ENCODE peak calls at places on chromosome 13, in four cellular contexts. One of them, this sample, is unnamed.

GRCh38 chr13:95588721-95589120 is 36.2 kb downstream of the CLDN10 start:
- DNase-seq in brain microvascular endothelial cell: no peak
- DNase-seq in IMR-90: peak; percentile 60
- DNase-seq in RWPE1: no peak
- DNase-seq in this sample: peak; percentile 63

GRCh38 chr13:59873856-59874255 is 289.9 kb downstream of the DIAPH3 start:
- DNase-seq in RWPE1: no peak
- DNase-seq in IMR-90: no peak
- DNase-seq in brain microvascular endothelial cell: no peak
- DNase-seq in this sample: no peak

GRCh38 chr13:67223742-67224141 is 6.4 kb downstream of the PCDH9 start:
- DNase-seq in IMR-90: peak; percentile 32
- DNase-seq in brain microvascular endothelial cell: no peak
- DNase-seq in RWPE1: no peak
- DNase-seq in this sample: no peak

GRCh38 chr13:111407381-111408131 is 87.1 kb downstream of the TEX29 start:
- DNase-seq in brain microvascular endothelial cell: no peak
- DNase-seq in RWPE1: no peak
- DNase-seq in IMR-90: no peak
- DNase-seq in this sample: no peak

GRCh38 chr13:47216176-47216822 is 319.4 kb upstream of the HTR2A start:
- DNase-seq in IMR-90: peak; percentile 57
- DNase-seq in RWPE1: peak; percentile 49
- DNase-seq in brain microvascular endothelial cell: no peak
- DNase-seq in this sample: peak; percentile 43

GRCh38 chr13:98466634-98467236 is 110.2 kb downstream of the STK24 start:
- DNase-seq in IMR-90: peak; percentile 55
- DNase-seq in RWPE1: peak; percentile 42
- DNase-seq in brain microvascular endothelial cell: peak; percentile 81
- DNase-seq in this sample: peak; percentile 50

GRCh38 chr13:78657699-78658629 is 991 bp downstream of the OBI1 start:
- DNase-seq in RWPE1: peak; percentile 36
- DNase-seq in brain microvascular endothelial cell: no peak
- DNase-seq in IMR-90: peak; percentile 8
- DNase-seq in this sample: peak; percentile 48

GRCh38 chr13:77503398-77503797 is 32.1 kb upstream of the SCEL start:
- DNase-seq in RWPE1: no peak
- DNase-seq in IMR-90: no peak
- DNase-seq in brain microvascular endothelial cell: no peak
- DNase-seq in this sample: no peak

GRCh38 chr13:38979891-38980627 is 10.6 kb downstream of the STOML3 start:
- DNase-seq in brain microvascular endothelial cell: no peak
- DNase-seq in RWPE1: no peak
- DNase-seq in IMR-90: no peak
- DNase-seq in this sample: no peak

GRCh38 chr13:113977976-113978375 is 4.1 kb upstream of the C13orf46 start:
- DNase-seq in brain microvascular endothelial cell: no peak
- DNase-seq in RWPE1: no peak
- DNase-seq in IMR-90: no peak
- DNase-seq in this sample: no peak

GRCh38 chr13:47708386-47708785 is 292.7 kb downstream of the SUCLA2 start:
- DNase-seq in brain microvascular endothelial cell: peak; percentile 55
- DNase-seq in RWPE1: peak; percentile 52
- DNase-seq in IMR-90: peak; percentile 49
- DNase-seq in this sample: peak; percentile 77

GRCh38 chr13:37646531-37646930 is 48.0 kb upstream of the POSTN start:
- DNase-seq in RWPE1: no peak
- DNase-seq in IMR-90: no peak
- DNase-seq in brain microvascular endothelial cell: no peak
- DNase-seq in this sample: no peak

GRCh38 chr13:98847780-98848179 is 95.3 kb upstream of the SLC15A1 start:
- DNase-seq in IMR-90: no peak
- DNase-seq in RWPE1: no peak
- DNase-seq in brain microvascular endothelial cell: no peak
- DNase-seq in this sample: no peak

GRCh38 chr13:60431108-60431700 is 34.2 kb downstream of the TDRD3 start:
- DNase-seq in IMR-90: peak; percentile 72
- DNase-seq in RWPE1: peak; percentile 36
- DNase-seq in brain microvascular endothelial cell: peak; percentile 26
- DNase-seq in this sample: peak; percentile 55

GRCh38 chr13:98542568-98543379 is 34.1 kb downstream of the STK24 start:
- DNase-seq in IMR-90: no peak
- DNase-seq in brain microvascular endothelial cell: no peak
- DNase-seq in RWPE1: no peak
- DNase-seq in this sample: no peak

GRCh38 chr13:91045351-91046034 is 302.0 kb upstream of the MIR17HG start:
- DNase-seq in RWPE1: no peak
- DNase-seq in IMR-90: no peak
- DNase-seq in brain microvascular endothelial cell: no peak
- DNase-seq in this sample: peak; percentile 36

GRCh38 chr13:98571955-98572662 is 4.8 kb downstream of the STK24 start:
- DNase-seq in IMR-90: peak; percentile 47
- DNase-seq in RWPE1: no peak
- DNase-seq in brain microvascular endothelial cell: no peak
- DNase-seq in this sample: peak; percentile 54

GRCh38 chr13:75838366-75839017 is 202.4 kb downstream of the LMO7 start:
- DNase-seq in IMR-90: no peak
- DNase-seq in brain microvascular endothelial cell: no peak
- DNase-seq in RWPE1: no peak
- DNase-seq in this sample: no peak

GRCh38 chr13:71865858-71866172 is 1.2 kb downstream of the DACH1 start:
- DNase-seq in RWPE1: no peak
- DNase-seq in IMR-90: no peak
- DNase-seq in brain microvascular endothelial cell: no peak
- DNase-seq in this sample: no peak

GRCh38 chr13:33537691-33538090 is 252.1 kb upstream of the STARD13 start:
- DNase-seq in IMR-90: no peak
- DNase-seq in brain microvascular endothelial cell: no peak
- DNase-seq in RWPE1: no peak
- DNase-seq in this sample: no peak

GRCh38 chr13:37385248-37385647 is 213.3 kb downstream of the POSTN start:
- DNase-seq in brain microvascular endothelial cell: no peak
- DNase-seq in RWPE1: no peak
- DNase-seq in IMR-90: no peak
- DNase-seq in this sample: no peak

GRCh38 chr13:20525144-20525600 is 485 bp downstream of the CRYL1 start:
- DNase-seq in brain microvascular endothelial cell: no peak
- DNase-seq in IMR-90: no peak
- DNase-seq in RWPE1: no peak
- DNase-seq in this sample: peak; percentile 16

GRCh38 chr13:39942901-39943273 is 287.4 kb downstream of the COG6 start:
- DNase-seq in RWPE1: peak; percentile 79
- DNase-seq in IMR-90: peak; percentile 57
- DNase-seq in brain microvascular endothelial cell: peak; percentile 86
- DNase-seq in this sample: peak; percentile 95

GRCh38 chr13:111604087-111604486 is 283.6 kb downstream of the TEX29 start:
- DNase-seq in RWPE1: no peak
- DNase-seq in IMR-90: no peak
- DNase-seq in brain microvascular endothelial cell: no peak
- DNase-seq in this sample: no peak

GRCh38 chr13:67299731-67300130 is 69.6 kb upstream of the PCDH9 start:
- DNase-seq in IMR-90: peak; percentile 38
- DNase-seq in RWPE1: no peak
- DNase-seq in brain microvascular endothelial cell: peak; percentile 21
- DNase-seq in this sample: no peak

DNA sequence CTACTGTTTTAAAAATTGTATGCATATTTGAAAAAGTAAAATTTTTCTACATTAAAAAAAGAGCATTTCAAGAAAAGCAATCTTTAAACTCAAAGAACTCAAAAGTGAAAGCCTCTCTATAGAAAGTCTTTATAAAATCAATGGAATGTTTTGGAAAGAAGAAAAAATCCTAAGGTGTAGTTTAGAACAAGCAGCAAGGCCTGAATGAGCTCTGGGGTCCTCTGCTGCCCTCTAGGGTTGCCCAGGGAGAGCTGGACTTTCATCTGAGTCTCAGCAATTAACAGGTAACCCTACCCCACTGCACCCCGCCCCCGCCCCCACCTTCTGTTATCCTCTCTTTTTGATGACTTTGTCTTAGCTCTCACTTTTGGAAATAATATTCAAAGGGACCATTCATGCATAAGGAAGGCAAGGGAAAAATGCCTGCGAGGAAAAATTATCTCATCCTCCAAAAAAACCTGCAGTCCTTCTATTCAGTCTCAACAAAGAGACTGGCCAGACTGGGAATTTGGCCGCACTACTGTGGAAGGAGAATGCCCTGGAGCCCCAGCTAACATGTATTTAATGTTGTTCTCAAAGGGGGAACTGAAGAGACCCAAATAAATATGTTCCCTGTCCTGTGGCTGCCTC is 24.1 kb downstream of the SLC25A30 start:
- DNase-seq in RWPE1: peak; percentile 80
- DNase-seq in IMR-90: peak; percentile 54
- DNase-seq in brain microvascular endothelial cell: no peak
- DNase-seq in this sample: peak; percentile 74
- TF ChIP-seq CTCF in RWPE1: peak; percentile 88
- TF ChIP-seq CTCF in IMR-90: peak; percentile 59
- TF ChIP-seq CTCF in brain microvascular endothelial cell: peak; percentile 83
- TF ChIP-seq CTCF in this sample: peak; percentile 71

GRCh38 chr13:36130542-36131214 is 504 bp downstream of the DCLK1 start:
- DNase-seq in brain microvascular endothelial cell: no peak
- DNase-seq in IMR-90: no peak
- DNase-seq in RWPE1: peak; percentile 16
- DNase-seq in this sample: peak; percentile 9
- TF ChIP-seq CTCF in brain microvascular endothelial cell: no peak
- TF ChIP-seq CTCF in IMR-90: no peak
- TF ChIP-seq CTCF in RWPE1: no peak
- TF ChIP-seq CTCF in this sample: no peak

DNA sequence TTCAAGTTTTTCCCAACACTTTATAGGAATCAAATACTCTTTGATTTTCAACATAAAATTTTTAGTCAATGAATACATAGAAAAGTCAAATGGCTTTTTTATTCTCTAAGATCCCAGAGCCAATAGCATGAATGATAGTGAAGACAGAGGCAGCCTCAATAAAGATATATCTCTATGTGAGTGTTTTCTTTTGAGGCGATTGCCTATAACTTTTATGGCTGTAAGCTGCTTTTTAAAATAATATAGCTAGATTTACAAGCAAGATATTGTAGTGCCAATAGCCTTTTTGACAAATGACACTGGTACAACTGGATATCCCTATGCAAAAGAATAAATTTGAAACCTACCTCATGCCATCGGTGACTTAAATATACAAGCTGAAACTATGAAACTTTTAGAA is 1705.2 kb upstream of the PCDH20 start:
- DNase-seq in brain microvascular endothelial cell: no peak
- DNase-seq in RWPE1: no peak
- DNase-seq in IMR-90: no peak
- DNase-seq in this sample: no peak
- TF ChIP-seq CTCF in brain microvascular endothelial cell: no peak
- TF ChIP-seq CTCF in RWPE1: no peak
- TF ChIP-seq CTCF in IMR-90: no peak
- TF ChIP-seq CTCF in this sample: no peak

GRCh38 chr13:30808600-30808999 is 73.3 kb downstream of the ALOX5AP start:
- DNase-seq in IMR-90: no peak
- DNase-seq in RWPE1: no peak
- DNase-seq in brain microvascular endothelial cell: no peak
- DNase-seq in this sample: no peak
- TF ChIP-seq CTCF in IMR-90: no peak
- TF ChIP-seq CTCF in RWPE1: no peak
- TF ChIP-seq CTCF in brain microvascular endothelial cell: peak; percentile 18
- TF ChIP-seq CTCF in this sample: no peak

GRCh38 chr13:106550570-106551135 is 15.2 kb upstream of the EFNB2 start:
- DNase-seq in IMR-90: no peak
- DNase-seq in RWPE1: no peak
- DNase-seq in brain microvascular endothelial cell: no peak
- DNase-seq in this sample: no peak
- TF ChIP-seq CTCF in IMR-90: no peak
- TF ChIP-seq CTCF in RWPE1: no peak
- TF ChIP-seq CTCF in brain microvascular endothelial cell: no peak
- TF ChIP-seq CTCF in this sample: no peak

GRCh38 chr13:106688940-106689339 is 121.0 kb upstream of the ARGLU1 start:
- DNase-seq in IMR-90: no peak
- DNase-seq in brain microvascular endothelial cell: no peak
- DNase-seq in RWPE1: no peak
- DNase-seq in this sample: no peak
- TF ChIP-seq CTCF in IMR-90: no peak
- TF ChIP-seq CTCF in brain microvascular endothelial cell: no peak
- TF ChIP-seq CTCF in RWPE1: no peak
- TF ChIP-seq CTCF in this sample: no peak

GRCh38 chr13:23683084-23683483 is 112.9 kb downstream of the TNFRSF19 start:
- DNase-seq in IMR-90: no peak
- DNase-seq in RWPE1: no peak
- DNase-seq in brain microvascular endothelial cell: no peak
- DNase-seq in this sample: no peak
- TF ChIP-seq CTCF in IMR-90: no peak
- TF ChIP-seq CTCF in RWPE1: no peak
- TF ChIP-seq CTCF in brain microvascular endothelial cell: no peak
- TF ChIP-seq CTCF in this sample: no peak

GRCh38 chr13:49248433-49249002 is 793 bp downstream of the CDADC1 start:
- DNase-seq in IMR-90: peak; percentile 29
- DNase-seq in RWPE1: peak; percentile 19
- DNase-seq in brain microvascular endothelial cell: peak; percentile 6
- DNase-seq in this sample: no peak
- TF ChIP-seq CTCF in IMR-90: peak; percentile 19
- TF ChIP-seq CTCF in RWPE1: peak; percentile 42
- TF ChIP-seq CTCF in brain microvascular endothelial cell: peak; percentile 40
- TF ChIP-seq CTCF in this sample: no peak

GRCh38 chr13:42497798-42498197 is 76.2 kb upstream of the TNFSF11 start:
- DNase-seq in IMR-90: peak; percentile 40
- DNase-seq in brain microvascular endothelial cell: peak; percentile 86
- DNase-seq in RWPE1: peak; percentile 77
- DNase-seq in this sample: peak; percentile 78

GRCh38 chr13:42495751-42496150 is 78.2 kb upstream of the TNFSF11 start:
- DNase-seq in RWPE1: no peak
- DNase-seq in brain microvascular endothelial cell: no peak
- DNase-seq in IMR-90: no peak
- DNase-seq in this sample: no peak

GRCh38 chr13:42494157-42494556 is 79.8 kb upstream of the TNFSF11 start:
- DNase-seq in IMR-90: no peak
- DNase-seq in brain microvascular endothelial cell: no peak
- DNase-seq in RWPE1: no peak
- DNase-seq in this sample: no peak

GRCh38 chr13:42495256-42495655 is 78.7 kb upstream of the TNFSF11 start:
- DNase-seq in IMR-90: no peak
- DNase-seq in RWPE1: no peak
- DNase-seq in brain microvascular endothelial cell: peak; percentile 67
- DNase-seq in this sample: no peak

DNA sequence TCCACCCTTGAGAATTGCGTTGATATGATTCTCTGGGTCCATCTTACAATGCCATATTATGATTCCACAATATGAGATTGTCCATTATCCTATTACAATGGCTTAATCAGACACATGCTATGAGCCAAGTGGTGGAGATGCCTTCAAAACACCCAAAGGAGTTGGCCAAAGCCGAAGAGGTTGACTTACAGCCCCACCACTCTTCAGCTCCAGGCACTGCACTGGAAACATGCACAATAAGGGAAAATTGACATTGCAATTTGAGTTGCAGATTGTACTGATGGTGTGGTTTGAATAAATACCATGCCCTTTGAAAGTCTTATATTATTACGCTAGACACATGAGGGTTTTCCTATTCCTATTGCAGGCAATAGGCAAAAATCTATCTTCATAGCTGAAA is 75.4 kb upstream of the TNFSF11 start:
- DNase-seq in RWPE1: no peak
- DNase-seq in IMR-90: no peak
- DNase-seq in brain microvascular endothelial cell: no peak
- DNase-seq in this sample: no peak
- TF ChIP-seq CTCF in RWPE1: no peak
- TF ChIP-seq CTCF in IMR-90: no peak
- TF ChIP-seq CTCF in brain microvascular endothelial cell: peak; percentile 33
- TF ChIP-seq CTCF in this sample: no peak

This sample was measured in MCF 10A.